ENCODE peak calls at places on chromosomes 2 and 18, in eight cellular contexts. A is right lobe of liver, R is K562, W is IMR-90, S is uterus, I is HCT116, E is endothelial cell of umbilical vein, O is thyroid gland. L is an unnamed sample. For H3K4me1, the result is how much of the 10 kb centered on the place peaks cover.

GRCh38 chr2:54557601-54558187 is 101.6 kb downstream of the SPTBN1 start:
- DNase-seq in A (peak), S (peak), R (peak), E (peak), I (peak), W (no peak), O (peak), L (no peak)

GRCh38 chr2:101418704-101419663 is 31.7 kb upstream of the CREG2 start:
- DNase-seq in I (peak), R (peak), O (peak), E (peak), S (peak), W (peak), A (no peak), L (no peak)

GRCh38 chr2:143646271-143646670 is 517.1 kb downstream of the ARHGAP15 start:
- DNase-seq in A (no peak), E (no peak), S (no peak), O (no peak), W (no peak), I (no peak), R (no peak), L (no peak)

GRCh38 chr2:39175391-39175790 is 54.5 kb upstream of the SOS1 start:
- DNase-seq in S (no peak), I (no peak), R (no peak), A (no peak), E (no peak), W (no peak), O (no peak), L (no peak)

GRCh38 chr2:210459407-210459806 is 17.2 kb downstream of the LANCL1 start:
- DNase-seq in S (no peak), I (no peak), E (no peak), O (no peak), R (no peak), W (no peak), A (no peak), L (no peak)

GRCh38 chr2:176729706-176730569 is 460.7 kb downstream of the MTX2 start:
- DNase-seq in E (peak), I (no peak), W (no peak), A (peak), R (no peak), S (peak), O (peak), L (no peak)

GRCh38 chr2:43387092-43388062 is 161.0 kb upstream of the ZFP36L2 start:
- DNase-seq in A (no peak), E (peak), O (peak), I (no peak), S (no peak), W (peak), R (no peak), L (no peak)

GRCh38 chr2:54957321-54957999 is 92.8 kb downstream of the RTN4 start:
- DNase-seq in O (no peak), I (no peak), A (no peak), E (no peak), S (no peak), W (no peak), R (peak), L (no peak)

GRCh38 chr18:2799369-2799768 is 47.4 kb upstream of the EMILIN2 start:
- DNase-seq in O (no peak), E (no peak), W (no peak), I (no peak), S (no peak), A (no peak), R (no peak), L (no peak)

GRCh38 chr2:152036611-152037469 is 62.0 kb downstream of the CACNB4 start:
- DNase-seq in S (peak), I (peak), A (peak), R (peak), W (peak), O (peak), E (peak), L (no peak)

GRCh38 chr18:13934676-13935075 is 19.3 kb upstream of the MC2R start:
- DNase-seq in O (no peak), I (no peak), E (no peak), R (no peak), A (no peak), W (no peak), S (no peak), L (no peak)

GRCh38 chr18:76923485-76924085 is 101.2 kb downstream of the ZNF236 start:
- DNase-seq in O (no peak), E (peak), R (peak), W (peak), A (no peak), I (peak), S (no peak), L (no peak)

GRCh38 chr18:80187956-80188642 is 59.2 kb downstream of the PARD6G start:
- DNase-seq in O (no peak), W (no peak), I (no peak), R (no peak), E (no peak), S (no peak), A (no peak), L (no peak)

GRCh38 chr2:157872791-157873190 is 3.3 kb downstream of the ACVR1 start:
- DNase-seq in I (no peak), W (peak), E (no peak), S (no peak), A (no peak), O (no peak), R (no peak), L (no peak)

GRCh38 chr2:7795358-7796199 is 878.4 kb downstream of the RNF144A start:
- DNase-seq in I (no peak), A (no peak), E (no peak), S (no peak), O (peak), R (no peak), W (peak), L (no peak)

GRCh38 chr2:10129490-10129889 is 7.0 kb downstream of the RRM2 start:
- DNase-seq in O (no peak), S (no peak), I (no peak), W (no peak), E (no peak), R (no peak), A (no peak), L (no peak)

GRCh38 chr2:5042666-5043440 is 649.3 kb upstream of the SOX11 start:
- DNase-seq in W (no peak), A (no peak), S (no peak), O (no peak), I (no peak), E (no peak), R (no peak), L (no peak)

GRCh38 chr2:5894355-5894754 is 202.2 kb downstream of the SOX11 start:
- DNase-seq in E (no peak), S (no peak), A (no peak), R (no peak), W (no peak), O (no peak), I (no peak), L (peak)

DNA sequence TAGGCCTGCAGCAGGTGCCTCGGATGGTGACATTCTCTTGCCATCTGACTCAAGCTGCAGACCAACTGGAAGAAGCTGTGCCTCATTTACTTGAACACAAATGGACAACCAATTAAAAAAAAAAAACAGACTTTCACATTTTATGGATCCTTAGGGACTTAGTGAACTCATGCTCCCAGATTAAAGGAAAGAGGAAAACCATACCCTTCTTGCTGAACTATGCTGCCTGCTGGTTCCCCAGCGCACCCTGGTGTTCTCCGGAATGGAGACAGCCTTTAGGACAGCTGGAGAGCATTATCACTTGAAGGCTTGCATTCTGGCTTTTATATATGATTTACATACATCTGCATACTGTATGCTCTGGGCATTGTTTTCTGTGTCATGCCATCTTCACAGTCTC is 370.7 kb downstream of the SLC4A3 start:
- DNase-seq in R (no peak), O (no peak), E (no peak), A (no peak), S (no peak), I (no peak), W (no peak), L (no peak)
- H3K4me1 ChIP-seq in R (under half), O (under half), E (under half), A (under half), S (under half), I (under half), W (under half), L (under half)

DNA sequence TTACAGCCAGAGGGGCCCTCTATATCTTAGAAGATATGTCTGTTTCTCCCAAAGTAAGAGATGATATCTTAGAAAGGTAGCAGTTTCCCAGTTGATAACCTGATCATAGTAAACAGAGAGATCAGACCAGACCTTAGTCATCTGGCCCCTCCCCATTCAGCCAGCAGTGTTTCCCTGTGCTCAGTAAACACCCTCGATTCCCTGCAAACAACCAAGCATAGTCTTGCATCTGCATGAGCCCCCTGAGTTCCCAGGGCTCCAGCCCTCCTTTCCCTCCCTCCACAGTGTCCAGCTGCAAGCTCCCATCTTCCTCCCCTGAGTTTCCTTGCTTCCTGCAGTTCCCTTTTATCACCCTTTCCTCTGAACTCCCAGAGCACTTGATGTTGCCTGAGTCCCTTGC is 20.3 kb downstream of the NRP2 start:
- DNase-seq in W (no peak), O (no peak), S (no peak), R (no peak), I (no peak), E (peak), A (no peak), L (no peak)
- H3K4me3 ChIP-seq in W (no peak), O (no peak), S (no peak), R (no peak), I (no peak), E (no peak), A (no peak), L (no peak)

DNA sequence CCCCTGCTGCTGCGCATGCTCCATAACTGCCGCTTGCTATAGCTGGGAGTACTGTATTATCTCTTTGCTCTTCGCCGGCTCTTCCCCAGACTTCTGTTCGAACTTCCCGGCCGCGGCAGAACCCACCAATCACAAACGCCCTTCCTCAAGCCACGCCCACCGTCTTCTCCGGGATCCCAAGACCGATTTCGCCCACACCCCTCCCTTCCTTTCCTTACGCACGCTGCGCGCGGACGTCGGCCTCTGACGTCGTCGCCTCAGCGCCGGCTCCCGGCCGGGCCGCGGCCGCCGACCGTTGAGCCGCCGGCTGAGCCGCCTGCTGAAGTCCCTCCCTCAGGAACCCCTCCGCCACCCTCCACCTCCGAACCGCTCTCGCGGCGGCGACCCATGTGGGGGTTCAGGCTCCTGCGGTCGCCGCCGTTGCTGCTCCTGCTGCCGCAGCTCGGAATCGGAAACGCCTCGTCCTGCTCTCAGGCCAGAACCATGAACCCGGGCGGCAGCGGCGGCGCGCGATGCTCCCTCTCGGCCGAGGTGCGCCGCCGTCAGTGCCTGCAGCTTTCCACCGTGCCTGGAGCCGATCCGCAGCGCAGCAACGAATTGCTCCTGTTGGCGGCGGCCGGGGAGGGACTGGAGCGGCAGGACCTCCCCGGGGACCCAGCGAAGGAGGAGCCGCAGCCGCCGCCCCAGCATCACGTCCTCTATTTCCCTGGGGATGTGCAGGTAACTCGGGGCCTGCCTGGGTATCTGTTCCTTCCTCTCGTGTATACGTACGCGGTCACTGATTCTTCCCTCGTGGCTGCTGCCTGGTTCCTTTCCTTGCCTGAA is at the start of gene C2orf69:
- DNase-seq in O (peak), I (peak), W (peak), A (peak), R (peak), S (peak), E (peak), L (peak)
- TF ChIP-seq POLR2A in O (peak), I (peak), W (peak), A (peak), R (peak), S (peak), E (peak), L (peak)

GRCh38 chr2:36399050-36399449 is 43.5 kb downstream of the CRIM1 start:
- DNase-seq in O (no peak), R (no peak), S (no peak), A (no peak), I (no peak), E (no peak), W (no peak), L (no peak)
- H3K4me1 ChIP-seq in O (under half), R (under half), S (under half), A (under half), I (under half), E (half or more), W (under half), L (under half)

DNA sequence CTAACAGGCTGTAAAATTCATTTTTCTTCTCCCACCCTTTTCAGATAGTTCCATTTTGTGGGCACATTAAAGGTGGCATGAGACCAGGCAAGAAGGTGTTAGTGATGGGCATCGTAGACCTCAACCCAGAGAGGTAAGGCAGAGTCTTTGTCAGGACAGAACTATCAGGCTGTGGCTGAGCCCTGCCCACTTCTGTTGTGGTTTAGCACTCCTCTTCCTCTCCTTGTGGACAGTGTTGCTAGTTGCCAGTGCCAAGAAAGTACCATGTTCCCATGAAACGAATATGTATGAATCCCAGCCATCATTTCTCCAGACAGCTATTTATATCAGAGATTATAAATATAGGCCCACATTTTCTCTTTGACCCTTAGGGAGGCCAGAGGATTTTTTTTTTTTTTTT is 1.6 kb downstream of the LGALSL start:
- DNase-seq in I (no peak), R (no peak), A (no peak), S (no peak), E (no peak), W (no peak), O (no peak), L (no peak)
- H3K4me3 ChIP-seq in I (peak), R (no peak), A (no peak), S (no peak), E (no peak), W (no peak), O (no peak), L (peak)

DNA sequence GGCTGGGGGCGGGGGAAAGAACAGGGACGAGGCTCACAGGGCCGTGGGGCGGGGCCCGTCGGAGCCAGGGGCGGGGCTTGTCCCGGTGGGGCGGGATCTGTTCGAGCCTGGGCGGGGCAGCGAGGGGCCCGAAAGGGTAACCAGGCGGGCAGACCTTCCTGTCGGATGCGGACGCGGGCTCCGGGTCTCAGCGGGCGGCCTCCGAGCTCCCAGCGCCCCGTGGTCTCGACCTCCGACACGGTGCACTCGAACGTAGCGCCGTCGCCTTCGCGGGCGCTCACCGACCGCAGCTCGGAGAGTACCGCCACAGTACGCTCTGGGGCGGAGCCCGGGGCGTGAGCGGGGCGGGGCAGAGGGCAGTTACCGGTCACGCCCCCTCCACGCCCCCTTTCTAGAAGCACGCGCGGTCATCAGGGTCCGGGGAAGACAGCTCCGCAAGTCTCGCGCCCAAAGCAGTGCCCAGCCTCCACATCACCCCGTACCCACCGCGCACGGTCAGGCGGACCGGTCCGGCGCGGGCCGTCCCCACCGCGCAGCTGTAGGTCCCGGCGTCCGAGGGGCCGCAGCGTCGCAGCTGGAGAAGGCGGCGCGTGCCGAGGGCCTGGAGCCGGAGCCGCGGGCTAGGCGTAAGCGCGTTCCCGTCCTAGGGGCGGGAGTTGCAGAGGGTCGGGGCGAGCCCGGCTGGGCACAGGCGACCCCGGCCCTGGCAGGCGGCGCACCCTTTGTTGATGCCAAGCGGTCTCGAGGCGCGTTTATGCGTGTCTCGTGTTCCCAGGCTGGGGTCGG is 8.7 kb downstream of the TMEM198 start:
- DNase-seq in W (peak), A (peak), E (peak), R (peak), I (peak), O (peak), S (peak), L (peak)
- TF ChIP-seq POLR2A in W (no peak), A (no peak), E (no peak), R (no peak), I (no peak), O (peak), S (peak), L (no peak)

GRCh38 chr2:197276156-197276555 is 34.4 kb downstream of the ANKRD44 start:
- DNase-seq in I (no peak), A (no peak), R (no peak), W (no peak), O (no peak), E (no peak), S (no peak), L (no peak)
- H3K4me1 ChIP-seq in I (under half), A (under half), R (under half), W (under half), O (under half), E (under half), S (under half), L (under half)

GRCh38 chr2:113198048-113198789 is 24.4 kb downstream of the PSD4 start:
- DNase-seq in I (no peak), O (no peak), A (no peak), S (no peak), W (no peak), E (no peak), R (no peak), L (no peak)
- H3K4me3 ChIP-seq in I (peak), O (peak), A (peak), S (peak), W (peak), E (peak), R (no peak), L (peak)

GRCh38 chr2:29113027-29113686 is 2.1 kb upstream of the CLIP4 start:
- DNase-seq in O (no peak), E (no peak), R (no peak), A (no peak), W (peak), S (no peak), I (peak), L (no peak)

GRCh38 chr2:29114514-29114840 is 738 bp upstream of the CLIP4 start:
- DNase-seq in R (no peak), E (no peak), O (peak), W (no peak), A (no peak), S (no peak), I (no peak), L (no peak)

GRCh38 chr2:29113891-29114321 is 1.3 kb upstream of the CLIP4 start:
- DNase-seq in R (no peak), O (peak), E (no peak), S (peak), I (peak), A (peak), W (peak), L (no peak)

GRCh38 chr2:29115797-29116781 is 874 bp downstream of the CLIP4 start:
- DNase-seq in O (peak), A (peak), W (peak), S (peak), E (peak), I (no peak), R (no peak), L (no peak)

DNA sequence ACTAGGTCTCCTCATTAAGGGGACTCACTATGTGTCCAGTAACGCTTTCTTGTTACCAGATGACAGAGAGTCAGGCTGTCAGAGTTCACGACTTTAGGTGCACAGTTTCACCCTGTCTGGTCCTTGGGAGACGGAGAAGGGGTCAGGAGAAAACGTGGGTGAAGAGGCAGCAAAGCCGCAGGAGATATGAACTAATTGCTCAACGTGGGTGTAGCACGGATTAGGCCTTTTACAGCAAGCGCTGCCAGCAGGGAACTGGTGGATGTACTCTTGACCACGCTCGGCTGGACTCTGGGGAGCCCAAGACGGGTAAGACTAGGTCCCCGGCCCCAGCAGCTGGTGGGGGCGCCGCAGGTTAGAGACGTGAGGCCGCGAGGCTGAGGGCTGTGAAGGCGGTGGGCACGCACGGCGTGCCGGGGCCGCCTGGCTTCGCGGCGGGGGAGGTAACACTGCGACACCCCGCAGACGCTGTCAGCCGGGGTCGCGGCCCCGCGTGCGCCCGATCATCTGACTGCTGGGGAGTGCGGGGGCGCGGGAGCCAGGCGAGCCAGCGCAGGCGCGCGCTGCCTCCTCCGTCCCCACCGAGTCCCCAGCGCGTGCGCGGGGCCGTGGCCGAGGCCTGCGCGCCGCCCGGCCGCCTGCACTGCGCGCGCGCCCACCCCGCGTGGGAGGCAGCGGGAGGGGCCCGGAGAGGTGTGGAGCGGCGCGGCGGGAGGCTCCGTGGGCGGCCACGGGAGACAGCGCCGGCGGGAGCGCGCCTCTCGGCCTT is at the start of gene CLIP4:
- DNase-seq in I (no peak), W (peak), S (peak), O (peak), R (peak), A (peak), E (peak), L (no peak)
- TF ChIP-seq POLR2A in I (no peak), W (peak), S (peak), O (peak), R (no peak), A (peak), E (peak), L (no peak)

L was measured in esophagus muscularis mucosa.